ENCODE peak calls at places on chromosomes 4 and X, in six cellular contexts. B is stimulated activated naive CD4-positive, alpha-beta T cell; D is GM12878; K is HS-5; C is GM12892; V is astrocyte of the cerebellum. U is an unnamed sample.

GRCh38 chr4:93828332-93828829 is at the start of gene ATOH1:
- DNase-seq in B (no peak), D (no peak), K (no peak), C (no peak), V (peak), U (no peak)

GRCh38 chr4:84237008-84237407 is 262.1 kb downstream of the NKX6-1 start:
- DNase-seq in B (no peak), D (no peak), K (peak), C (no peak), V (no peak), U (no peak)

GRCh38 chr4:151182455-151182854 is 83.0 kb downstream of the RPS3A start:
- DNase-seq in B (no peak), D (no peak), K (no peak), C (no peak), V (no peak), U (no peak)

GRCh38 chr4:26088433-26088928 is 174.5 kb downstream of the SMIM20 start:
- DNase-seq in B (no peak), D (peak), K (peak), C (no peak), V (no peak), U (peak)

GRCh38 chrX:41933546-41933945 is 10.2 kb upstream of the CASK start:
- DNase-seq in B (no peak), D (no peak), K (no peak), C (no peak), V (no peak), U (no peak)

GRCh38 chr4:78552398-78553396 is 1.1 kb downstream of the ANXA3 start:
- DNase-seq in B (no peak), D (no peak), K (no peak), C (no peak), V (no peak), U (no peak)

GRCh38 chrX:26925088-26925487 is 538.1 kb downstream of the PPP4R3C start:
- DNase-seq in B (no peak), D (no peak), K (no peak), C (no peak), V (no peak), U (no peak)

GRCh38 chrX:151697537-151697936 is 2.3 kb downstream of the PRRG3 start:
- DNase-seq in B (no peak), D (no peak), K (peak), C (no peak), V (no peak), U (peak)

GRCh38 chrX:154648931-154649863 is 4.2 kb downstream of the CTAG2 start:
- DNase-seq in B (no peak), D (no peak), K (no peak), C (no peak), V (no peak), U (no peak)

GRCh38 chrX:37955273-37955672 is 51.1 kb upstream of the SYTL5 start:
- DNase-seq in B (no peak), D (no peak), K (no peak), C (no peak), V (no peak), U (no peak)

GRCh38 chrX:47697171-47697570 is 38.2 kb upstream of the UXT start:
- DNase-seq in B (no peak), D (no peak), K (peak), C (no peak), V (no peak), U (no peak)

GRCh38 chr4:72383439-72383838 is 185.6 kb downstream of the ADAMTS3 start:
- DNase-seq in B (no peak), D (no peak), K (no peak), C (no peak), V (no peak), U (peak)

GRCh38 chr4:118953276-118953675 is 64.6 kb downstream of the SYNPO2 start:
- DNase-seq in B (no peak), D (no peak), K (no peak), C (no peak), V (no peak), U (no peak)

GRCh38 chrX:49247916-49248811 is 12.9 kb downstream of the CCDC22 start:
- DNase-seq in B (no peak), D (no peak), K (no peak), C (no peak), V (no peak), U (no peak)

GRCh38 chr4:38368612-38369011 is 295.4 kb upstream of the KLF3 start:
- DNase-seq in B (no peak), D (no peak), K (peak), C (no peak), V (peak), U (peak)

GRCh38 chrX:10769696-10770619 is 149.6 kb upstream of the MID1 start:
- DNase-seq in B (no peak), D (no peak), K (no peak), C (no peak), V (no peak), U (peak)

GRCh38 chrX:34656842-34657780 is at the start of gene TMEM47:
- DNase-seq in B (no peak), D (no peak), K (peak), C (no peak), V (no peak), U (peak)

GRCh38 chrX:68669872-68670271 is 22.4 kb downstream of the STARD8 start:
- DNase-seq in B (no peak), D (no peak), K (no peak), C (no peak), V (no peak), U (no peak)

GRCh38 chrX:123749643-123750042 is 16.8 kb upstream of the THOC2 start:
- DNase-seq in B (no peak), D (no peak), K (no peak), C (no peak), V (no peak), U (no peak)

GRCh38 chr4:185396724-185397402 is at the start of gene ANKRD37:
- DNase-seq in B (no peak), D (no peak), K (no peak), C (no peak), V (no peak), U (peak)

GRCh38 chrX:155768036-155768769 is 112.9 kb upstream of the VAMP7 start:
- DNase-seq in B (no peak), D (no peak), K (peak), C (no peak), V (no peak), U (peak)

GRCh38 chr4:165355900-165356300 is 22.9 kb upstream of the CPE start:
- DNase-seq in B (no peak), D (no peak), K (no peak), C (no peak), V (no peak), U (peak)

GRCh38 chr4:188819243-188819642 is 680.0 kb downstream of the TRIML1 start:
- DNase-seq in B (no peak), D (no peak), K (no peak), C (no peak), V (no peak), U (peak)

GRCh38 chr4:41122775-41123174 is 91.6 kb downstream of the APBB2 start:
- DNase-seq in B (no peak), D (no peak), K (no peak), C (no peak), V (no peak), U (no peak)

GRCh38 chrX:78104447-78105176 is 564 bp downstream of the PGK1 start:
- DNase-seq in B (peak), D (no peak), K (no peak), C (peak), V (no peak), U (no peak)

GRCh38 chr4:21885241-21885640 is 63.3 kb downstream of the KCNIP4 start:
- DNase-seq in B (no peak), D (no peak), K (peak), C (no peak), V (no peak), U (peak)

GRCh38 chr4:177505171-177505615 is 63.0 kb upstream of the AGA start:
- DNase-seq in B (no peak), D (no peak), K (no peak), C (no peak), V (no peak), U (no peak)

GRCh38 chr4:95549246-95550138 is 719 bp upstream of the UNC5C start:
- DNase-seq in B (no peak), D (peak), K (no peak), C (no peak), V (no peak), U (peak)

GRCh38 chr4:182680196-182680771 is 236.9 kb downstream of the DCTD start:
- DNase-seq in B (no peak), D (no peak), K (no peak), C (no peak), V (peak), U (no peak)

GRCh38 chr4:110175634-110176033 is 22.8 kb downstream of the ELOVL6 start:
- DNase-seq in B (no peak), D (no peak), K (no peak), C (no peak), V (no peak), U (no peak)

GRCh38 chr4:59393780-59394179 is 1806.3 kb upstream of the ADGRL3 start:
- DNase-seq in B (no peak), D (no peak), K (no peak), C (no peak), V (no peak), U (no peak)

GRCh38 chr4:3469386-3470243 is 6.5 kb downstream of the DOK7 start:
- DNase-seq in B (no peak), D (no peak), K (no peak), C (no peak), V (no peak), U (no peak)

GRCh38 chr4:111937368-111937767 is 207.9 kb upstream of the FAM241A start:
- DNase-seq in B (no peak), D (no peak), K (no peak), C (no peak), V (no peak), U (no peak)

GRCh38 chr4:124111922-124112321 is 600.6 kb downstream of the ANKRD50 start:
- DNase-seq in B (no peak), D (no peak), K (peak), C (no peak), V (peak), U (peak)

GRCh38 chrX:54358424-54359211 is 772 bp upstream of the WNK3 start:
- DNase-seq in B (peak), D (no peak), K (peak), C (peak), V (peak), U (peak)

GRCh38 chr4:101400096-101400495 is 52.8 kb upstream of the PPP3CA start:
- DNase-seq in B (no peak), D (no peak), K (no peak), C (no peak), V (peak), U (peak)